ENCODE peak calls at places on chromosomes 16 and 17, in nine cellular contexts. One of them, this sample, is unnamed.

GRCh38 chr17:42459983-42460300 is 1.3 kb downstream of the ATP6V0A1 start:
- DNase-seq in GM23248: peak
- DNase-seq in NT2/D1: no peak
- DNase-seq in body of pancreas: no peak
- DNase-seq in effector CD4-positive, alpha-beta T cell: no peak
- DNase-seq in pancreas: no peak
- DNase-seq in NCI-H1048: no peak
- DNase-seq in CD4-positive, alpha-beta T cell: no peak
- DNase-seq in mucosa of gallbladder: no peak
- DNase-seq in this sample: peak

GRCh38 chr17:49637739-49638138 is 40.2 kb downstream of the SPOP start:
- DNase-seq in GM23248: no peak
- DNase-seq in NT2/D1: no peak
- DNase-seq in body of pancreas: no peak
- DNase-seq in effector CD4-positive, alpha-beta T cell: no peak
- DNase-seq in pancreas: no peak
- DNase-seq in NCI-H1048: no peak
- DNase-seq in CD4-positive, alpha-beta T cell: no peak
- DNase-seq in mucosa of gallbladder: no peak
- DNase-seq in this sample: no peak

GRCh38 chr17:57994436-57994835 is 6.4 kb upstream of the VEZF1 start:
- DNase-seq in GM23248: no peak
- DNase-seq in NT2/D1: no peak
- DNase-seq in body of pancreas: no peak
- DNase-seq in effector CD4-positive, alpha-beta T cell: no peak
- DNase-seq in pancreas: no peak
- DNase-seq in NCI-H1048: no peak
- DNase-seq in CD4-positive, alpha-beta T cell: no peak
- DNase-seq in mucosa of gallbladder: no peak
- DNase-seq in this sample: no peak

GRCh38 chr17:6421700-6422604 is 13.0 kb downstream of the AIPL1 start:
- DNase-seq in GM23248: peak
- DNase-seq in NT2/D1: peak
- DNase-seq in body of pancreas: peak
- DNase-seq in effector CD4-positive, alpha-beta T cell: peak
- DNase-seq in pancreas: peak
- DNase-seq in NCI-H1048: peak
- DNase-seq in CD4-positive, alpha-beta T cell: peak
- DNase-seq in mucosa of gallbladder: peak
- DNase-seq in this sample: peak

GRCh38 chr16:12868788-12869187 is 32.6 kb upstream of the SHISA9 start:
- DNase-seq in GM23248: no peak
- DNase-seq in NT2/D1: no peak
- DNase-seq in body of pancreas: no peak
- DNase-seq in effector CD4-positive, alpha-beta T cell: no peak
- DNase-seq in pancreas: no peak
- DNase-seq in NCI-H1048: no peak
- DNase-seq in CD4-positive, alpha-beta T cell: no peak
- DNase-seq in mucosa of gallbladder: no peak
- DNase-seq in this sample: no peak

GRCh38 chr16:56667581-56668571 is at the start of gene MT1G:
- DNase-seq in GM23248: peak
- DNase-seq in NT2/D1: no peak
- DNase-seq in body of pancreas: peak
- DNase-seq in effector CD4-positive, alpha-beta T cell: no peak
- DNase-seq in pancreas: peak
- DNase-seq in NCI-H1048: no peak
- DNase-seq in CD4-positive, alpha-beta T cell: no peak
- DNase-seq in mucosa of gallbladder: peak
- DNase-seq in this sample: no peak

GRCh38 chr17:27481327-27481726 is 25.1 kb downstream of the KSR1 start:
- DNase-seq in GM23248: no peak
- DNase-seq in NT2/D1: no peak
- DNase-seq in body of pancreas: no peak
- DNase-seq in effector CD4-positive, alpha-beta T cell: peak
- DNase-seq in pancreas: no peak
- DNase-seq in NCI-H1048: no peak
- DNase-seq in CD4-positive, alpha-beta T cell: peak
- DNase-seq in mucosa of gallbladder: no peak
- DNase-seq in this sample: no peak

GRCh38 chr17:36092228-36092627 is 2.3 kb upstream of the CCL3 start:
- DNase-seq in GM23248: no peak
- DNase-seq in NT2/D1: no peak
- DNase-seq in body of pancreas: no peak
- DNase-seq in effector CD4-positive, alpha-beta T cell: no peak
- DNase-seq in pancreas: no peak
- DNase-seq in NCI-H1048: no peak
- DNase-seq in CD4-positive, alpha-beta T cell: no peak
- DNase-seq in mucosa of gallbladder: no peak
- DNase-seq in this sample: no peak

GRCh38 chr16:71524566-71525553 is 1.4 kb upstream of the CHST4 start:
- DNase-seq in GM23248: peak
- DNase-seq in NT2/D1: peak
- DNase-seq in body of pancreas: no peak
- DNase-seq in effector CD4-positive, alpha-beta T cell: no peak
- DNase-seq in pancreas: no peak
- DNase-seq in NCI-H1048: no peak
- DNase-seq in CD4-positive, alpha-beta T cell: no peak
- DNase-seq in mucosa of gallbladder: peak
- DNase-seq in this sample: no peak

GRCh38 chr16:89277641-89278341 is 60.3 kb downstream of the ZNF778 start:
- DNase-seq in GM23248: no peak
- DNase-seq in NT2/D1: no peak
- DNase-seq in body of pancreas: no peak
- DNase-seq in effector CD4-positive, alpha-beta T cell: no peak
- DNase-seq in pancreas: peak
- DNase-seq in NCI-H1048: no peak
- DNase-seq in CD4-positive, alpha-beta T cell: no peak
- DNase-seq in mucosa of gallbladder: no peak
- DNase-seq in this sample: no peak

GRCh38 chr17:79976451-79976850 is 59.2 kb downstream of the TBC1D16 start:
- DNase-seq in GM23248: no peak
- DNase-seq in NT2/D1: no peak
- DNase-seq in body of pancreas: peak
- DNase-seq in effector CD4-positive, alpha-beta T cell: no peak
- DNase-seq in pancreas: peak
- DNase-seq in NCI-H1048: no peak
- DNase-seq in CD4-positive, alpha-beta T cell: no peak
- DNase-seq in mucosa of gallbladder: no peak
- DNase-seq in this sample: no peak

GRCh38 chr16:12171206-12171605 is 194.7 kb downstream of the SNX29 start:
- DNase-seq in GM23248: peak
- DNase-seq in NT2/D1: no peak
- DNase-seq in body of pancreas: no peak
- DNase-seq in effector CD4-positive, alpha-beta T cell: no peak
- DNase-seq in pancreas: no peak
- DNase-seq in NCI-H1048: no peak
- DNase-seq in CD4-positive, alpha-beta T cell: no peak
- DNase-seq in mucosa of gallbladder: no peak
- DNase-seq in this sample: peak

GRCh38 chr17:10768766-10769383 is 35.0 kb downstream of the TMEM238L start:
- DNase-seq in GM23248: peak
- DNase-seq in NT2/D1: no peak
- DNase-seq in body of pancreas: no peak
- DNase-seq in effector CD4-positive, alpha-beta T cell: no peak
- DNase-seq in pancreas: no peak
- DNase-seq in NCI-H1048: no peak
- DNase-seq in CD4-positive, alpha-beta T cell: no peak
- DNase-seq in mucosa of gallbladder: no peak
- DNase-seq in this sample: no peak

GRCh38 chr16:77213542-77214108 is 14.4 kb downstream of the SYCE1L start:
- DNase-seq in GM23248: peak
- DNase-seq in NT2/D1: no peak
- DNase-seq in body of pancreas: no peak
- DNase-seq in effector CD4-positive, alpha-beta T cell: no peak
- DNase-seq in pancreas: no peak
- DNase-seq in NCI-H1048: no peak
- DNase-seq in CD4-positive, alpha-beta T cell: no peak
- DNase-seq in mucosa of gallbladder: no peak
- DNase-seq in this sample: peak

GRCh38 chr16:58814348-58814801 is 80.3 kb upstream of the GOT2 start:
- DNase-seq in GM23248: peak
- DNase-seq in NT2/D1: peak
- DNase-seq in body of pancreas: peak
- DNase-seq in effector CD4-positive, alpha-beta T cell: no peak
- DNase-seq in pancreas: no peak
- DNase-seq in NCI-H1048: no peak
- DNase-seq in CD4-positive, alpha-beta T cell: peak
- DNase-seq in mucosa of gallbladder: peak
- DNase-seq in this sample: peak